ENCODE peak calls at places on chromosomes 13 and 19, in six cellular contexts. One of them, this sample, is unnamed.

GRCh38 chr19:43078311-43078710 is 4.2 kb downstream of the PSG2 start:
- DNase-seq in LNCaP clone FGC: no peak
- DNase-seq in activated T-cell treated with anti-CD3 and anti-CD28 coated beads, Interleukin-2, amount 50 U/mL, for 72 hours: no peak
- DNase-seq in colonic mucosa: no peak
- DNase-seq in stomach: no peak
- DNase-seq in tibial artery: no peak
- DNase-seq in this sample: no peak

GRCh38 chr13:33145667-33146066 is 129.4 kb downstream of the KL start:
- DNase-seq in LNCaP clone FGC: no peak
- DNase-seq in colonic mucosa: no peak
- DNase-seq in tibial artery: no peak
- DNase-seq in stomach: no peak
- DNase-seq in activated T-cell treated with anti-CD3 and anti-CD28 coated beads, Interleukin-2, amount 50 U/mL, for 72 hours: peak
- DNase-seq in this sample: no peak

GRCh38 chr13:60467098-60467497 is 70.1 kb downstream of the TDRD3 start:
- DNase-seq in activated T-cell treated with anti-CD3 and anti-CD28 coated beads, Interleukin-2, amount 50 U/mL, for 72 hours: no peak
- DNase-seq in stomach: no peak
- DNase-seq in tibial artery: no peak
- DNase-seq in LNCaP clone FGC: no peak
- DNase-seq in colonic mucosa: no peak
- DNase-seq in this sample: no peak

GRCh38 chr19:5142725-5143097 is 173.8 kb downstream of the KDM4B start:
- DNase-seq in tibial artery: no peak
- DNase-seq in colonic mucosa: no peak
- DNase-seq in stomach: no peak
- DNase-seq in activated T-cell treated with anti-CD3 and anti-CD28 coated beads, Interleukin-2, amount 50 U/mL, for 72 hours: no peak
- DNase-seq in LNCaP clone FGC: no peak
- DNase-seq in this sample: no peak

GRCh38 chr19:33872445-33873320 is 76.0 kb downstream of the KCTD15 start:
- DNase-seq in stomach: no peak
- DNase-seq in LNCaP clone FGC: no peak
- DNase-seq in activated T-cell treated with anti-CD3 and anti-CD28 coated beads, Interleukin-2, amount 50 U/mL, for 72 hours: no peak
- DNase-seq in tibial artery: no peak
- DNase-seq in colonic mucosa: no peak
- DNase-seq in this sample: no peak

GRCh38 chr19:10510301-10510802 is 6.9 kb downstream of the S1PR5 start:
- DNase-seq in LNCaP clone FGC: no peak
- DNase-seq in stomach: no peak
- DNase-seq in colonic mucosa: no peak
- DNase-seq in activated T-cell treated with anti-CD3 and anti-CD28 coated beads, Interleukin-2, amount 50 U/mL, for 72 hours: peak
- DNase-seq in tibial artery: no peak
- DNase-seq in this sample: no peak

GRCh38 chr19:33273881-33274662 is 28.3 kb downstream of the CEBPA start:
- DNase-seq in stomach: peak
- DNase-seq in tibial artery: no peak
- DNase-seq in activated T-cell treated with anti-CD3 and anti-CD28 coated beads, Interleukin-2, amount 50 U/mL, for 72 hours: peak
- DNase-seq in LNCaP clone FGC: peak
- DNase-seq in colonic mucosa: peak
- DNase-seq in this sample: peak

GRCh38 chr13:59533561-59534337 is 630.0 kb downstream of the DIAPH3 start:
- DNase-seq in activated T-cell treated with anti-CD3 and anti-CD28 coated beads, Interleukin-2, amount 50 U/mL, for 72 hours: no peak
- DNase-seq in colonic mucosa: no peak
- DNase-seq in LNCaP clone FGC: no peak
- DNase-seq in tibial artery: no peak
- DNase-seq in stomach: no peak
- DNase-seq in this sample: peak

GRCh38 chr13:26881154-26881553 is 120.6 kb upstream of the GPR12 start:
- DNase-seq in stomach: no peak
- DNase-seq in colonic mucosa: no peak
- DNase-seq in activated T-cell treated with anti-CD3 and anti-CD28 coated beads, Interleukin-2, amount 50 U/mL, for 72 hours: no peak
- DNase-seq in LNCaP clone FGC: peak
- DNase-seq in tibial artery: no peak
- DNase-seq in this sample: peak

GRCh38 chr13:21557995-21558394 is 46.0 kb downstream of the MICU2 start:
- DNase-seq in activated T-cell treated with anti-CD3 and anti-CD28 coated beads, Interleukin-2, amount 50 U/mL, for 72 hours: no peak
- DNase-seq in LNCaP clone FGC: no peak
- DNase-seq in tibial artery: no peak
- DNase-seq in colonic mucosa: no peak
- DNase-seq in stomach: no peak
- DNase-seq in this sample: no peak

GRCh38 chr19:4910594-4911273 is 1.4 kb downstream of the UHRF1 start:
- DNase-seq in LNCaP clone FGC: no peak
- DNase-seq in colonic mucosa: peak
- DNase-seq in stomach: no peak
- DNase-seq in tibial artery: no peak
- DNase-seq in activated T-cell treated with anti-CD3 and anti-CD28 coated beads, Interleukin-2, amount 50 U/mL, for 72 hours: no peak
- DNase-seq in this sample: no peak